ENCODE peak calls at places on chromosomes 2 and 18, in ten cellular contexts. X, P, L, A, K, Z, C, R, M and J are unnamed samples.

GRCh38 chr2:183105402-183106134 is 18.7 kb upstream of the NUP35 start:
- DNase-seq in X (no peak), P (peak), L (no peak), A (no peak), K (no peak), Z (no peak), C (no peak), R (no peak), M (no peak), J (no peak)

GRCh38 chr18:68985172-68985820 is 187.4 kb downstream of the CCDC102B start:
- DNase-seq in X (no peak), P (no peak), L (no peak), A (no peak), K (no peak), Z (no peak), C (no peak), R (no peak), M (no peak), J (no peak)

GRCh38 chr18:39742015-39742466 is 2176.4 kb upstream of the CELF4 start:
- DNase-seq in X (peak), P (no peak), L (no peak), A (no peak), K (peak), Z (no peak), C (no peak), R (no peak), M (no peak), J (no peak)

GRCh38 chr2:145598434-145598833 is 1078.5 kb upstream of the ZEB2 start:
- DNase-seq in X (no peak), P (peak), L (no peak), A (no peak), K (no peak), Z (no peak), C (no peak), R (no peak), M (no peak), J (no peak)

GRCh38 chr18:73235491-73235890 is 367.7 kb upstream of the NETO1 start:
- DNase-seq in X (no peak), P (peak), L (no peak), A (no peak), K (no peak), Z (no peak), C (no peak), R (no peak), M (no peak), J (no peak)

GRCh38 chr2:165162466-165162865 is 41.4 kb downstream of the SCN3A start:
- DNase-seq in X (no peak), P (no peak), L (no peak), A (no peak), K (peak), Z (no peak), C (no peak), R (no peak), M (no peak), J (no peak)

GRCh38 chr2:238169708-238170251 is 11.0 kb downstream of the ERFE start:
- DNase-seq in X (no peak), P (peak), L (no peak), A (no peak), K (no peak), Z (no peak), C (peak), R (no peak), M (no peak), J (no peak)

GRCh38 chr2:5932556-5933469 is 240.6 kb downstream of the SOX11 start:
- DNase-seq in X (peak), P (no peak), L (no peak), A (no peak), K (no peak), Z (no peak), C (no peak), R (no peak), M (no peak), J (no peak)

GRCh38 chr2:85468704-85469349 is 50.3 kb downstream of the SH2D6 start:
- DNase-seq in X (no peak), P (peak), L (no peak), A (no peak), K (no peak), Z (no peak), C (peak), R (no peak), M (peak), J (no peak)

GRCh38 chr2:191691016-191691725 is 13.2 kb downstream of the NABP1 start:
- DNase-seq in X (no peak), P (peak), L (peak), A (no peak), K (peak), Z (no peak), C (peak), R (peak), M (peak), J (no peak)

GRCh38 chr2:242063364-242064249 is 194.1 kb downstream of the RTP5 start:
- DNase-seq in X (no peak), P (peak), L (no peak), A (no peak), K (no peak), Z (no peak), C (no peak), R (no peak), M (no peak), J (no peak)

GRCh38 chr2:29990112-29990511 is 68.7 kb upstream of the ALK start:
- DNase-seq in X (no peak), P (no peak), L (no peak), A (no peak), K (no peak), Z (no peak), C (no peak), R (no peak), M (no peak), J (no peak)